ENCODE peak calls at places on chromosomes 16 and 17, in seven cellular contexts. T, I, J, Z, R, G and S are unnamed samples.

GRCh38 chr16:55035037-55035436 is 104.4 kb downstream of the IRX5 start:
- DNase-seq in T (peak; percentile 22), I (peak; percentile 40), J (peak; percentile 11), Z (no peak), R (no peak), G (peak; percentile 39), S (no peak)

GRCh38 chr16:4330277-4330882 is 14.5 kb downstream of the GLIS2 start:
- DNase-seq in T (peak; percentile 80), I (peak; percentile 88), J (no peak), Z (no peak), R (peak; percentile 63), G (peak; percentile 71), S (no peak)

GRCh38 chr16:71499775-71500364 is 10.7 kb upstream of the ZNF19 start:
- DNase-seq in T (peak; percentile 77), I (no peak), J (peak; percentile 59), Z (peak; percentile 33), R (peak; percentile 66), G (peak; percentile 69), S (no peak)

GRCh38 chr17:38748329-38749221 is at the start of gene PCGF2:
- DNase-seq in T (peak; percentile 95), I (peak; percentile 94), J (peak; percentile 87), Z (peak; percentile 69), R (peak; percentile 89), G (peak; percentile 66), S (peak; percentile 50)

GRCh38 chr16:76583466-76583865 is 306.3 kb downstream of the CNTNAP4 start:
- DNase-seq in T (peak; percentile 22), I (no peak), J (no peak), Z (no peak), R (no peak), G (no peak), S (no peak)

GRCh38 chr16:69930117-69930776 is 20.9 kb upstream of the CLEC18A start:
- DNase-seq in T (peak; percentile 77), I (peak; percentile 84), J (peak; percentile 50), Z (no peak), R (peak; percentile 60), G (peak; percentile 68), S (no peak)

GRCh38 chr16:85680352-85680944 is 8.3 kb downstream of the GINS2 start:
- DNase-seq in T (no peak), I (no peak), J (no peak), Z (no peak), R (no peak), G (no peak), S (no peak)

GRCh38 chr17:76696763-76697701 is 13.7 kb downstream of the MXRA7 start:
- DNase-seq in T (peak; percentile 59), I (no peak), J (peak; percentile 77), Z (no peak), R (no peak), G (peak; percentile 29), S (no peak)

GRCh38 chr17:78127240-78127887 is 1.2 kb downstream of the TMC6 start:
- DNase-seq in T (peak; percentile 26), I (no peak), J (no peak), Z (no peak), R (no peak), G (peak; percentile 89), S (no peak)

GRCh38 chr16:880471-881171 is 80.1 kb upstream of the GNG13 start:
- DNase-seq in T (no peak), I (no peak), J (no peak), Z (no peak), R (no peak), G (no peak), S (no peak)

GRCh38 chr16:89314357-89314756 is 96.9 kb downstream of the ZNF778 start:
- DNase-seq in T (no peak), I (no peak), J (no peak), Z (no peak), R (no peak), G (no peak), S (no peak)

GRCh38 chr16:62036101-62036806 is at the start of gene CDH8:
- DNase-seq in T (no peak), I (no peak), J (peak; percentile 36), Z (no peak), R (no peak), G (no peak), S (no peak)

GRCh38 chr17:27247071-27247957 is 46.6 kb upstream of the WSB1 start:
- DNase-seq in T (peak; percentile 96), I (peak; percentile 82), J (peak; percentile 80), Z (peak; percentile 43), R (peak; percentile 85), G (no peak), S (peak; percentile 12)

GRCh38 chr17:57097832-57098421 is 12.9 kb downstream of the AKAP1 start:
- DNase-seq in T (peak; percentile 77), I (peak; percentile 87), J (peak; percentile 63), Z (no peak), R (peak; percentile 78), G (no peak), S (no peak)

GRCh38 chr16:66084306-66084705 is 282.2 kb upstream of the CDH5 start:
- DNase-seq in T (no peak), I (no peak), J (no peak), Z (no peak), R (no peak), G (no peak), S (no peak)

GRCh38 chr17:20073056-20073979 is 64.2 kb downstream of the SPECC1 start:
- DNase-seq in T (peak; percentile 84), I (peak; percentile 88), J (peak; percentile 40), Z (no peak), R (peak; percentile 10), G (no peak), S (no peak)

GRCh38 chr17:51029568-51030463 is 90.9 kb downstream of the SPAG9 start:
- DNase-seq in T (peak; percentile 46), I (no peak), J (no peak), Z (no peak), R (peak; percentile 54), G (peak; percentile 33), S (no peak)

GRCh38 chr17:57445051-57445450 is 188.7 kb downstream of the MSI2 start:
- DNase-seq in T (no peak), I (no peak), J (no peak), Z (no peak), R (no peak), G (no peak), S (no peak)

GRCh38 chr17:38735161-38735997 is 5.2 kb downstream of the CISD3 start:
- DNase-seq in T (peak; percentile 56), I (peak; percentile 78), J (no peak), Z (no peak), R (no peak), G (peak; percentile 67), S (no peak)

DNA sequence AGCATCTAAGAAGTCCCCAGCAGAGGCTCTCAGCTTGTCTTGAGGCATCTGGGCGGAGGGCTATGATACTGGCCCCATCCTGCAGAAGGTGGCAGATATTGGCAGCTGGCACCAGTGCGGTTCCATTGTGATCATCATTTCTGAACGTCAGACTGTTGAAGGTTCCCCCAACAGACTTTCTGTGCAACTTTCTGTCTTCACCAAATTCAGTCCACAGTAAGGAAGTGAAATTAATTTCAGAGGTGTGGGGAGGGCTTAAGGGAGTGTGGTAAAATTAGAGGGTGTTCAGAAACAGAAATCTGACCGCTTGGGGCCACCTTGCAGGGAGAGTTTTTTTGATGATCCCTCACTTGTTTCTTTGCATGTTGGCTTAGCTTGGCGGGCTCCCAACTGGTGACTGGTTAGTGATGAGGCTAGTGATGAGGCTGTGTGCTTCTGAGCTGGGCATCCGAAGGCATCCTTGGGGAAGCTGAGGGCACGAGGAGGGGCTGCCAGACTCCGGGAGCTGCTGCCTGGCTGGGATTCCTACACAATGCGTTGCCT is at the start of gene CIITA:
- DNase-seq in T (peak; percentile 62), I (peak; percentile 85), J (peak; percentile 24), Z (peak; percentile 37), R (peak; percentile 86), G (peak; percentile 97), S (peak; percentile 36)
- H3K4me3 ChIP-seq in T (no peak within 1 kb of the TSS), I (peak within 1 kb of the TSS; percentile 51), J (no peak within 1 kb of the TSS), Z (no peak within 1 kb of the TSS), R (no peak within 1 kb of the TSS), G (peak within 1 kb of the TSS; percentile 87), S (no peak within 1 kb of the TSS)

GRCh38 chr17:17911003-17911613 is 61.1 kb downstream of the TOM1L2 start:
- DNase-seq in T (no peak), I (no peak), J (no peak), Z (no peak), R (no peak), G (no peak), S (no peak)

GRCh38 chr17:17910060-17910459 is 62.1 kb downstream of the TOM1L2 start:
- DNase-seq in T (no peak), I (no peak), J (no peak), Z (no peak), R (no peak), G (no peak), S (no peak)

GRCh38 chr17:17915183-17915582 is 57.0 kb downstream of the TOM1L2 start:
- DNase-seq in T (no peak), I (no peak), J (no peak), Z (no peak), R (no peak), G (no peak), S (no peak)

GRCh38 chr17:17917394-17917793 is 54.8 kb downstream of the TOM1L2 start:
- DNase-seq in T (no peak), I (no peak), J (no peak), Z (no peak), R (no peak), G (no peak), S (no peak)

GRCh38 chr17:17913695-17914332 is 58.4 kb downstream of the TOM1L2 start:
- DNase-seq in T (peak; percentile 79), I (peak; percentile 77), J (peak; percentile 79), Z (peak; percentile 73), R (peak; percentile 90), G (peak; percentile 21), S (peak; percentile 59)
- TF ChIP-seq CTCF in T (no peak), I (no peak), J (no peak), Z (no peak), R (no peak), G (no peak), S (no peak)

DNA sequence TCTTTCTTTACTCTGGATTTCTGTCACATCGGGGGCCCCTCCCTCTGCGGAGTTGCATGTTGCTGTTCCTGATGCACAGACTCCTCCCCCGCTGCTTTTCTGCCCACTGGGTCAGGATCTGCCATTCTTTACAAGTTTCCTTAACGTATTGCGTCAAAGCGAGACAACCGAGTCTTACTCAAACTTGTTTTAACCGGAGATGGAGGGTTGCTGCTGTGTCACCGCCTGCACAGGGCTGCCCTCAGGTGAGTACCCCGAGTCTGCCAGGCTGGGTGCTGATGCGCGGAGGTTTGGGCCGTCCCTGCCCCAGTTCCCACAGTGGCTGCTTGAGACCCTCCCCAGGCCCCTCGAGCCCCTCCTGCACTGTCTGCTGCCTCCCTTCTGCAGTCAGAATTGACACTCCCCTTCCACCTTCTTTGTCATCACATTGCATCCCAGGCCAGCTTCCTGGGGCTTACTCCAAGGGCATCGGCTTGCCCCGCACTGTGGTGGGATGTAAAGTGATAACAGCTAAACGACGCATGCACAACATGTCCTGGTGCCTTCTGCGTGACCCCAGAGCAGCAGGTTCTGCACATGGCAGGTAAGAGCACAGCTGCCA is 19.3 kb downstream of the CARHSP1 start:
- DNase-seq in T (peak; percentile 84), I (peak; percentile 63), J (peak; percentile 85), Z (no peak), R (no peak), G (no peak), S (no peak)
- H3K4me3 ChIP-seq in T (no peak overlapping the region), I (no peak overlapping the region), J (no peak overlapping the region), Z (no peak overlapping the region), R (no peak overlapping the region), G (no peak overlapping the region), S (no peak overlapping the region)

DNA sequence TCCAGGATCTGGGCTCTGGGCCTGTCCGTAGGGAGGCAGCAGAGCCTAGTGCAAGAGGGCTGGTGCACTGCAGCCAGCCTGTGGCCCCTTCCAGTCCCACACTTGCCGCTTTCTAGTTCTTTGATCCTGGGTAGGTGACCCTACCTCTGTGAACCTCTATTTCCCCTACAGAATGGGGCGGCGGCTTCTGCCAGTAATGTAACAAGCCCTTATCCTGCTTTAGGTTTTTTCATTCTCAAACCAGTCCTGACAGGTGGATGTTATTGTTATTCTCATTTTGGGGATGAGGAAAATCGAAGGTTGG is 744 bp downstream of the E4F1 start:
- DNase-seq in T (peak; percentile 60), I (no peak), J (peak; percentile 24), Z (no peak), R (peak; percentile 42), G (no peak), S (no peak)
- TF ChIP-seq CTCF in T (peak; percentile 38), I (no peak), J (peak; percentile 50), Z (no peak), R (peak; percentile 29), G (peak; percentile 20), S (peak; percentile 21)